ENCODE peak calls at places on chromosomes 1 and 21, in five cellular contexts. One of them, this sample, is unnamed.

GRCh38 chr1:97505816-97506215 is 415.0 kb downstream of the DPYD start:
- DNase-seq in posterior cingulate gyrus: no peak
- DNase-seq in EL: no peak
- DNase-seq in T47D: no peak
- DNase-seq in tibial artery: no peak
- DNase-seq in this sample: no peak

GRCh38 chr1:2477309-2477708 is 1.2 kb downstream of the PLCH2 start:
- DNase-seq in posterior cingulate gyrus: no peak
- DNase-seq in EL: no peak
- DNase-seq in T47D: no peak
- DNase-seq in tibial artery: no peak
- DNase-seq in this sample: no peak

GRCh38 chr1:33099290-33100118 is 18.6 kb downstream of the AZIN2 start:
- DNase-seq in posterior cingulate gyrus: no peak
- DNase-seq in EL: peak
- DNase-seq in T47D: peak
- DNase-seq in tibial artery: peak
- DNase-seq in this sample: peak

GRCh38 chr1:197557302-197557701 is 218.0 kb downstream of the DENND1B start:
- DNase-seq in posterior cingulate gyrus: no peak
- DNase-seq in EL: peak
- DNase-seq in T47D: no peak
- DNase-seq in tibial artery: no peak
- DNase-seq in this sample: no peak

GRCh38 chr1:201136696-201137392 is 9.9 kb upstream of the ASCL5 start:
- DNase-seq in posterior cingulate gyrus: no peak
- DNase-seq in EL: no peak
- DNase-seq in T47D: no peak
- DNase-seq in tibial artery: no peak
- DNase-seq in this sample: no peak

GRCh38 chr1:211468595-211468994 is 23.4 kb downstream of the RD3 start:
- DNase-seq in posterior cingulate gyrus: no peak
- DNase-seq in EL: no peak
- DNase-seq in T47D: no peak
- DNase-seq in tibial artery: peak
- DNase-seq in this sample: no peak

GRCh38 chr1:203336097-203336496 is 14.8 kb downstream of the FMOD start:
- DNase-seq in posterior cingulate gyrus: no peak
- DNase-seq in EL: no peak
- DNase-seq in T47D: no peak
- DNase-seq in tibial artery: no peak
- DNase-seq in this sample: no peak

GRCh38 chr1:220884109-220884980 is 5.1 kb downstream of the HLX start:
- DNase-seq in posterior cingulate gyrus: no peak
- DNase-seq in EL: no peak
- DNase-seq in T47D: no peak
- DNase-seq in tibial artery: no peak
- DNase-seq in this sample: no peak

GRCh38 chr1:107842241-107842640 is 122.7 kb downstream of the VAV3 start:
- DNase-seq in posterior cingulate gyrus: no peak
- DNase-seq in EL: no peak
- DNase-seq in T47D: no peak
- DNase-seq in tibial artery: no peak
- DNase-seq in this sample: no peak

GRCh38 chr1:205259361-205259832 is 31.7 kb downstream of the TMCC2 start:
- DNase-seq in posterior cingulate gyrus: no peak
- DNase-seq in EL: peak
- DNase-seq in T47D: no peak
- DNase-seq in tibial artery: no peak
- DNase-seq in this sample: no peak

GRCh38 chr21:14737922-14738321 is 191.8 kb upstream of the SAMSN1 start:
- DNase-seq in posterior cingulate gyrus: no peak
- DNase-seq in EL: peak
- DNase-seq in T47D: peak
- DNase-seq in tibial artery: no peak
- DNase-seq in this sample: peak

GRCh38 chr1:223339861-223340260 is 24.1 kb downstream of the SUSD4 start:
- DNase-seq in posterior cingulate gyrus: no peak
- DNase-seq in EL: no peak
- DNase-seq in T47D: no peak
- DNase-seq in tibial artery: no peak
- DNase-seq in this sample: no peak